ENCODE peak calls at places on chromosomes 3 and 15, in eight cellular contexts. P is activated T-cell treated with anti-CD3 and anti-CD28 coated beads, Interleukin-2, amount 50 U/mL, for 72 hours; L is HT1080; F is A172; X is lower leg skin; V is stimulated activated CD8-positive, alpha-beta memory T cell treated with anti-CD3 and anti-CD28 coated beads, Interleukin-15, amount 100 ng/mL, for 4 hours; R is MM.1S; D is T-helper 1 cell. K is an unnamed sample.

GRCh38 chr3:58998476-58999117 is 51.2 kb downstream of the CFAP20DC start:
- DNase-seq in P (peak), L (peak), F (peak), X (no peak), V (no peak), R (no peak), D (no peak), K (peak)

GRCh38 chr3:153162513-153163348 is 705 bp downstream of the RAP2B start:
- DNase-seq in P (peak), L (peak), F (no peak), X (peak), V (peak), R (peak), D (peak), K (peak)

GRCh38 chr3:133896002-133896761 is 500 bp upstream of the RAB6B start:
- DNase-seq in P (peak), L (no peak), F (no peak), X (no peak), V (no peak), R (no peak), D (no peak), K (no peak)

GRCh38 chr15:75694241-75695182 is 18.1 kb downstream of the CSPG4 start:
- DNase-seq in P (no peak), L (peak), F (peak), X (peak), V (no peak), R (no peak), D (no peak), K (peak)

GRCh38 chr3:126451511-126451910 is 24.2 kb downstream of the ZXDC start:
- DNase-seq in P (no peak), L (no peak), F (no peak), X (no peak), V (no peak), R (no peak), D (no peak), K (no peak)

GRCh38 chr15:91857772-91858171 is 4.3 kb downstream of the SLCO3A1 start:
- DNase-seq in P (peak), L (no peak), F (no peak), X (no peak), V (no peak), R (peak), D (peak), K (no peak)

GRCh38 chr3:188049890-188050530 is 103.9 kb upstream of the LPP start:
- DNase-seq in P (peak), L (no peak), F (no peak), X (no peak), V (no peak), R (no peak), D (peak), K (no peak)

GRCh38 chr3:179688847-179689246 is 36.0 kb downstream of the USP13 start:
- DNase-seq in P (no peak), L (peak), F (peak), X (no peak), V (no peak), R (no peak), D (no peak), K (peak)

GRCh38 chr3:160564949-160565441 is 376 bp downstream of the KPNA4 start:
- DNase-seq in P (peak), L (peak), F (no peak), X (peak), V (no peak), R (peak), D (peak), K (peak)

GRCh38 chr3:99172736-99173657 is 271.5 kb upstream of the DCBLD2 start:
- DNase-seq in P (peak), L (peak), F (peak), X (no peak), V (no peak), R (peak), D (no peak), K (peak)

GRCh38 chr3:140552898-140553297 is 125.0 kb upstream of the TRIM42 start:
- DNase-seq in P (no peak), L (peak), F (no peak), X (no peak), V (no peak), R (no peak), D (no peak), K (peak)